ENCODE peak calls at places on chromosomes 4 and X, in five cellular contexts. J is mesendoderm, F is IMR-90, Z is trophoblast cell, G is H9. N is an unnamed sample.

GRCh38 chr4:73917081-73917501 is 47.9 kb downstream of the CXCL1 start:
- DNase-seq in J (no peak), Z (peak; percentile 6), G (no peak), F (peak; percentile 96), N (peak; percentile 98)

GRCh38 chr4:86274642-86275041 is 85.2 kb downstream of the MAPK10 start:
- DNase-seq in Z (no peak), F (no peak), G (no peak), J (no peak), N (no peak)

GRCh38 chrX:54479471-54480122 is 16.4 kb downstream of the FGD1 start:
- DNase-seq in Z (no peak), G (peak; percentile 68), F (no peak), J (peak; percentile 87), N (peak; percentile 19)

GRCh38 chr4:169229571-169230028 is 41.2 kb downstream of the SH3RF1 start:
- DNase-seq in J (peak; percentile 30), Z (peak; percentile 10), G (no peak), F (peak; percentile 96), N (peak; percentile 93)

GRCh38 chr4:23166919-23167318 is 474.2 kb downstream of the GBA3 start:
- DNase-seq in J (no peak), G (no peak), F (no peak), Z (no peak), N (no peak)

GRCh38 chr4:69523385-69524132 is 27.9 kb upstream of the UGT2B4 start:
- DNase-seq in G (no peak), J (no peak), Z (no peak), F (no peak), N (no peak)

GRCh38 chr4:169484485-169484884 is 127.9 kb downstream of the NEK1 start:
- DNase-seq in F (peak; percentile 15), G (no peak), J (peak; percentile 6), Z (no peak), N (peak; percentile 31)

GRCh38 chr4:123159479-123159878 is 237.1 kb upstream of the NUDT6 start:
- DNase-seq in F (no peak), Z (no peak), J (peak; percentile 56), G (peak; percentile 38), N (no peak)

GRCh38 chrX:153862369-153863250 is 23.4 kb downstream of the L1CAM start:
- DNase-seq in F (no peak), Z (no peak), G (peak; percentile 16), J (no peak), N (no peak)

GRCh38 chr4:74473155-74473811 is 28.3 kb downstream of the AREG start:
- DNase-seq in G (no peak), Z (peak; percentile 56), F (peak; percentile 91), J (peak; percentile 21), N (peak; percentile 91)

GRCh38 chrX:70998402-70999027 is 67.6 kb upstream of the SLC7A3 start:
- DNase-seq in J (peak; percentile 62), F (peak; percentile 47), Z (peak; percentile 25), G (peak; percentile 40), N (peak; percentile 38)

GRCh38 chr4:103720661-103721060 is 876 bp upstream of the TACR3 start:
- DNase-seq in G (no peak), F (no peak), J (no peak), Z (peak; percentile 67), N (no peak)

GRCh38 chr4:119209077-119209476 is 3.4 kb upstream of the USP53 start:
- DNase-seq in Z (peak; percentile 58), F (peak; percentile 96), J (peak; percentile 86), G (no peak), N (peak; percentile 96)

GRCh38 chrX:124328765-124329164 is 3.7 kb upstream of the TEX13D start:
- DNase-seq in G (no peak), J (peak; percentile 13), F (no peak), Z (no peak), N (no peak)

GRCh38 chr4:113574636-113575103 is 186.9 kb downstream of the CAMK2D start:
- DNase-seq in J (no peak), G (no peak), Z (no peak), F (peak; percentile 80), N (peak; percentile 73)

GRCh38 chr4:39621582-39621981 is 17.1 kb downstream of the SMIM14 start:
- DNase-seq in G (peak; percentile 44), Z (peak; percentile 61), F (peak; percentile 81), J (peak; percentile 91), N (peak; percentile 95)

GRCh38 chrX:14873676-14874049 is 442 bp downstream of the MOSPD2 start:
- DNase-seq in Z (no peak), J (no peak), F (no peak), G (no peak), N (no peak)

GRCh38 chrX:14872355-14872754 is 514 bp downstream of the FANCB start:
- DNase-seq in F (no peak), J (peak; percentile 1), G (no peak), Z (no peak), N (no peak)

GRCh38 chrX:14875624-14876023 is 2.4 kb downstream of the MOSPD2 start:
- DNase-seq in G (no peak), Z (no peak), J (no peak), F (no peak), N (no peak)

GRCh38 chrX:14871767-14872166 is 1.1 kb downstream of the FANCB start:
- DNase-seq in Z (no peak), G (no peak), J (no peak), F (no peak), N (no peak)

GRCh38 chrX:14872851-14873675 is at the start of the genes FANCB and MOSPD2:
- DNase-seq in G (peak; percentile 96), F (peak; percentile 91), J (peak; percentile 97), Z (peak; percentile 90), N (peak; percentile 95)
- H3K18ac ChIP-seq in G (no peak within 1 kb of the TSS), F (peak within 1 kb of the TSS; percentile 34), J (peak within 1 kb of the TSS; percentile 85), Z (peak within 1 kb of the TSS; percentile 88), N (peak within 1 kb of the TSS; percentile 70)

GRCh38 chr4:94650129-94650495 is 107.6 kb upstream of the BMPR1B start:
- DNase-seq in Z (no peak), G (no peak), J (no peak), F (no peak), N (no peak)
- H3K18ac ChIP-seq in Z (no peak overlapping the region), G (no peak overlapping the region), J (no peak overlapping the region), F (no peak overlapping the region), N (no peak overlapping the region)

DNA sequence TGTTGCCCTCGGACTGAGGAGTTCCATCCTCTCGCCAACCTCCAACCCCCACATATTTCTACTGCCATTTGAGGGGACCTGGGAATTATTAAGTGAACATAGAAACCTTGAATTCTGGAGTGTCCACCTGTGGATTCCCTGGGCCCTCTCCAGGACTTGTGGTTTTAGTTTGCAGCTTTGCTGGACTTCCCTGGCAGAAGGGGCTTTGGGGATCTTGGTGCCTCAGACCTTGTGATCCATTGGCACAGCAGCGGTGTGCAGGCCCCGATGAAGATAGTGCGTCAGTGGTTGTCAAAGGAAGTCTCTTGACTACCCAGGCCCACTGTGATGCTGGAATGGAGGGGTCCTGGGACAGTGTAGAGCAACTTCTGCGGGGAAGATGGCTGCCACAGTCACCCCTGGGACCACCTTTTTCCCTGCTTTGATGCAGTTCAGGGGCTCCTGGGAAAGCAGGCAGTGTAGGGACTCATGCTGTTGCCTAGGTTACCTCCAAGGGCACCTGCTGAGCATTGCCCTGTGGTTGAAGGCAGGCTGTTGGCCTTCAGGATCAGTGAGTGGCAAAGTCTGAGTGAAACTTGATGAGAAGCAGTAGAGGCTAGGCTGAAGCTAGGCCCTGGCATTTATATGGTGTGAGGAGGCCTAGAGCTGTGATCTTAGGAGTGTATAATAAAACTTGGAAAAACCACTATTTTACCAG is 2.1 kb downstream of the SLC16A2 start:
- DNase-seq in G (peak; percentile 27), Z (no peak), F (no peak), J (no peak), N (no peak)
- H3K18ac ChIP-seq in G (no peak overlapping the region), Z (no peak overlapping the region), F (no peak overlapping the region), J (no peak overlapping the region), N (no peak overlapping the region)

GRCh38 chr4:120304801-120305200 is 238.2 kb upstream of the MAD2L1 start:
- DNase-seq in Z (peak; percentile 4), J (no peak), G (no peak), F (no peak), N (no peak)

DNA sequence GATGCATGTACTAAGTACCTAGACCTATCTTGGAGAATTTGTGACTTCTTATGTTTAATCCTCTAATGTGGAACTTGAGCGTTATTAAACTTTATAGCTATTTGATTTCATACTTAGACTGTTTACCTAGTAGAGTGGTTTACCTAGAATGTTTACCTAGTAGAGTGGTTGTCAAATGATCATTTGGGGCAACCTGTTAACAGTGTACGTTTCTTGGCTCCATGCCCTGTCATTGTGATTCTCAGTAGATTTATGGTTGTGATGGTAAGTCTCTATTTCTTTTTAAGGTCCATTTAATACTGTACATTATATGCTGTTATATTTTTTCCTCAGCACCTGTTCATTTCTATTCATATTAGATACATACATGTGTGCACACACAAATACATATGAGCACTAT is 233.0 kb upstream of the MAD2L1 start:
- DNase-seq in Z (no peak), J (no peak), F (no peak), G (no peak), N (no peak)
- H3K18ac ChIP-seq in Z (no peak overlapping the region), J (no peak overlapping the region), F (no peak overlapping the region), G (no peak overlapping the region), N (no peak overlapping the region)

N was measured in mesenchymal stem cell.